ENCODE peak calls at places on chromosomes 6 and 20, in four cellular contexts. P, S, F and O are unnamed samples.
A peak's percentile ranks its signal among the peaks of the same experiment; 100 is the strongest.

GRCh38 chr20:53599378-53599777 is 5.7 kb upstream of the ZNF217 start:
- DNase-seq in S (no peak), P (no peak), F (no peak), O (no peak)

GRCh38 chr6:169383265-169383664 is 129.6 kb upstream of the THBS2 start:
- DNase-seq in P (no peak), S (no peak), F (no peak), O (no peak)

GRCh38 chr20:16286601-16287000 is 286.6 kb downstream of the KIF16B start:
- DNase-seq in S (no peak), F (no peak), P (no peak), O (no peak)

GRCh38 chr6:143406673-143407072 is 43.8 kb downstream of the ADAT2 start:
- DNase-seq in F (no peak), P (no peak), S (no peak), O (no peak)

GRCh38 chr6:148525453-148525852 is 182.8 kb downstream of the SASH1 start:
- DNase-seq in S (peak; percentile 96), P (peak; percentile 94), F (no peak), O (peak; percentile 76)

GRCh38 chr6:89360415-89360999 is 8.0 kb upstream of the UBE2J1 start:
- DNase-seq in F (no peak), S (peak; percentile 87), P (peak; percentile 7), O (peak; percentile 53)

GRCh38 chr6:145137425-145137824 is 597.9 kb downstream of the EPM2A start:
- DNase-seq in S (no peak), F (no peak), P (peak; percentile 52), O (peak; percentile 55)

GRCh38 chr20:60934724-60935123 is 317.3 kb upstream of the CDH4 start:
- DNase-seq in F (no peak), S (no peak), P (no peak), O (no peak)

GRCh38 chr6:23526519-23526918 is 599.5 kb upstream of the NRSN1 start:
- DNase-seq in S (no peak), P (no peak), F (no peak), O (peak; percentile 21)

GRCh38 chr6:125346143-125346925 is 44.6 kb upstream of the HDDC2 start:
- DNase-seq in P (no peak), F (no peak), S (no peak), O (peak; percentile 24)

GRCh38 chr6:108568101-108568500 is 7.4 kb downstream of the FOXO3 start:
- DNase-seq in P (no peak), S (no peak), F (no peak), O (no peak)

GRCh38 chr6:29553268-29554057 is 6.1 kb downstream of the UBD start:
- DNase-seq in P (peak; percentile 46), F (peak; percentile 63), S (peak; percentile 9), O (peak; percentile 78)

GRCh38 chr20:34389206-34389953 is 26.3 kb downstream of the ITCH start:
- DNase-seq in S (peak; percentile 32), F (no peak), P (no peak), O (no peak)

GRCh38 chr20:54231006-54231405 is 23.1 kb downstream of the PFDN4 start:
- DNase-seq in F (no peak), P (peak; percentile 62), S (no peak), O (no peak)

GRCh38 chr20:8853805-8854338 is 215.0 kb upstream of the PLCB4 start:
- DNase-seq in F (no peak), S (peak; percentile 57), P (peak; percentile 85), O (peak; percentile 91)

GRCh38 chr6:124979294-124979678 is 17.0 kb downstream of the RNF217 start:
- DNase-seq in S (no peak), P (no peak), F (no peak), O (no peak)

GRCh38 chr6:111548368-111548767 is 57.3 kb downstream of the TRAF3IP2 start:
- DNase-seq in F (no peak), P (no peak), S (no peak), O (no peak)

GRCh38 chr6:82083646-82084045 is 163.9 kb downstream of the IBTK start:
- DNase-seq in F (no peak), P (peak; percentile 46), S (peak; percentile 33), O (peak; percentile 19)

GRCh38 chr20:36478137-36478905 is 63.0 kb upstream of the MYL9 start:
- DNase-seq in P (no peak), S (no peak), F (no peak), O (peak; percentile 70)

GRCh38 chr6:46781478-46782378 is 11.5 kb upstream of the MEP1A start:
- DNase-seq in S (peak; percentile 21), P (peak; percentile 73), F (peak; percentile 49), O (peak; percentile 81)

GRCh38 chr20:18847226-18847625 is 33.6 kb downstream of the SCP2D1 start:
- DNase-seq in F (no peak), P (no peak), S (no peak), O (no peak)

GRCh38 chr6:170176621-170177382 is 114.1 kb downstream of the DLL1 start:
- DNase-seq in S (no peak), P (no peak), F (no peak), O (no peak)

GRCh38 chr6:150320450-150320849 is 48.4 kb upstream of the IYD start:
- DNase-seq in S (peak; percentile 33), P (peak; percentile 46), F (peak; percentile 85), O (peak; percentile 27)

GRCh38 chr6:50891290-50891689 is 72.6 kb downstream of the TFAP2B start:
- DNase-seq in P (no peak), F (no peak), S (no peak), O (no peak)

GRCh38 chr20:1871807-1872455 is 23.3 kb upstream of the SIRPA start:
- DNase-seq in S (no peak), P (no peak), F (no peak), O (no peak)

GRCh38 chr20:49627329-49627761 is 59.4 kb upstream of the PTGIS start:
- DNase-seq in F (no peak), S (no peak), P (no peak), O (no peak)

GRCh38 chr6:2713473-2714358 is 37.0 kb downstream of the MYLK4 start:
- DNase-seq in F (no peak), P (peak; percentile 81), S (peak; percentile 83), O (peak; percentile 69)

GRCh38 chr20:63359937-63360849 is 956 bp downstream of the CHRNA4 start:
- DNase-seq in F (no peak), P (no peak), S (no peak), O (no peak)

GRCh38 chr20:53390780-53391179 is 202.9 kb downstream of the ZNF217 start:
- DNase-seq in P (no peak), F (no peak), S (no peak), O (no peak)

GRCh38 chr6:63236398-63236817 is 25.1 kb downstream of the FKBP1C start:
- DNase-seq in S (no peak), P (no peak), F (no peak), O (no peak)

GRCh38 chr20:63612276-63612931 is 14.5 kb downstream of the GMEB2 start:
- DNase-seq in F (peak; percentile 12), P (no peak), S (no peak), O (no peak)

GRCh38 chr6:163398796-163399195 is 15.7 kb upstream of the QKI start:
- DNase-seq in P (no peak), S (no peak), F (peak; percentile 65), O (no peak)

GRCh38 chr6:144999127-144999526 is 714.0 kb downstream of the UTRN start:
- DNase-seq in S (no peak), F (no peak), P (peak; percentile 16), O (no peak)

GRCh38 chr6:108735991-108736345 is 112.3 kb upstream of the ARMC2 start:
- DNase-seq in F (no peak), P (no peak), S (no peak), O (no peak)

GRCh38 chr6:13795041-13795748 is 19.2 kb downstream of the MCUR1 start:
- DNase-seq in F (peak; percentile 85), P (peak; percentile 87), S (peak; percentile 52), O (peak; percentile 87)

GRCh38 chr6:13794184-13794583 is 20.2 kb downstream of the MCUR1 start:
- DNase-seq in F (no peak), P (peak; percentile 94), S (peak; percentile 74), O (peak; percentile 62)

GRCh38 chr6:13800615-13801014 is 13.7 kb downstream of the MCUR1 start:
- DNase-seq in P (no peak), S (no peak), F (no peak), O (no peak)

DNA sequence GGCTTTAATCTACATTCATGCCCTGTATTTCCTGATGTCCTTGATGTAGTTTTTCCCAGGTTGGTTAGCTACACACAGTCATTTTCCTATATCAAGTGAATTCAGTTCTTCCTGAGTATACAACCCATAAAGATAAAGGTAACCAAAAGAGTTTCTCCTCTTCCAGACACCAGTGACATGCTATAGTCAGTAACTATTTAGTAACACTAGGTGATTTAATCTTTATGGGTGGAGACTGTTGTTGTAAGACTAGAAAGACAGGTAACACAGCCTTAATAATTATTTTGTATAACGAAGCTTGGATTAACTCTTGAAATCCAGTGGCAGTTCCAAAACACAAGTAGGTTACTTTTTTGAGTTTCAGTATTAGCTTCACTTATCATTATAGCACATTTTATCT is 17.6 kb downstream of the MCUR1 start:
- DNase-seq in F (no peak), S (no peak), P (no peak), O (no peak)
- H3K4me3 ChIP-seq in F (no peak overlapping the region), S (no peak overlapping the region), P (no peak overlapping the region), O (no peak overlapping the region)

DNA sequence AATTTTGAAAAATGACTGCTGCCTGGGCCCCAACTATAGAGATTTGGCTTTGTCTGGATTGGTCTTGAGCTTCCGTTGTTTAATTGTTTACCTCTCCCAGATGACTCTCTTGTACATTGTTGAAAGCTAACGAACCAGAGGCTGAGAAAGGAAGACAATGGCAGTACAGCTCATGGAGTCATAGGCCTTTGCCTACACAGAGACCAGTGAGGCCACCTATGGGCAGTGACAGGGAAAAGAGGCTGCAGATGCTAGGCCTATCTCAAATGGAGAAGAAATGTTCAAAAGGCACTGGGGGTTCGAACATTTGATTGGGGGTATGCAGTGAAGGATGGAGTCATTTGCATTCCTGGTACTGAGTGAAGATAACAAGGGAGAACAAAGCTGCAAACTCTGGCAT is 29.1 kb downstream of the OPN5 start:
- DNase-seq in F (no peak), P (no peak), S (no peak), O (no peak)
- TF ChIP-seq CTCF in F (no peak), P (no peak), S (no peak), O (no peak)

GRCh38 chr6:32664827-32665362 is 1.6 kb downstream of the HLA-DQB1 start:
- DNase-seq in P (no peak), S (no peak), F (peak; percentile 47), O (peak; percentile 6)

GRCh38 chr6:32665621-32666140 is 776 bp downstream of the HLA-DQB1 start:
- DNase-seq in F (no peak), P (no peak), S (no peak), O (no peak)

GRCh38 chr6:32662099-32662498 is 4.4 kb downstream of the HLA-DQB1 start:
- DNase-seq in F (no peak), S (no peak), P (no peak), O (no peak)

GRCh38 chr6:32662836-32663235 is 3.6 kb downstream of the HLA-DQB1 start:
- DNase-seq in F (no peak), S (no peak), P (no peak), O (no peak)

GRCh38 chr6:32664354-32664753 is 2.1 kb downstream of the HLA-DQB1 start:
- DNase-seq in P (no peak), S (no peak), F (no peak), O (no peak)
- H3K4me3 ChIP-seq in P (no peak overlapping the region), S (no peak overlapping the region), F (no peak overlapping the region), O (no peak overlapping the region)

GRCh38 chr6:25895773-25896172 is 21.7 kb upstream of the SLC17A3 start:
- DNase-seq in S (no peak), F (no peak), P (no peak), O (no peak)

GRCh38 chr6:25886066-25886465 is 12.0 kb upstream of the SLC17A3 start:
- DNase-seq in S (no peak), F (no peak), P (no peak), O (no peak)

GRCh38 chr6:25892877-25893276 is 18.8 kb upstream of the SLC17A3 start:
- DNase-seq in F (no peak), P (no peak), S (no peak), O (no peak)

GRCh38 chr6:25893778-25894177 is 19.7 kb upstream of the SLC17A3 start:
- DNase-seq in P (no peak), S (no peak), F (no peak), O (no peak)

GRCh38 chr6:25889877-25890853 is 16.1 kb upstream of the SLC17A3 start:
- DNase-seq in S (peak; percentile 1), P (peak; percentile 66), F (no peak), O (peak; percentile 63)
- TF ChIP-seq CTCF in S (peak; percentile 23), P (peak; percentile 48), F (peak; percentile 34), O (peak; percentile 61)